ENCODE peak calls at places on chromosomes 5 and 9, in nine cellular contexts. E, W, T, Y, V, Q, P, X and J are unnamed samples.

GRCh38 chr9:137434498-137435380 is 6.4 kb downstream of the ENTPD8 start:
- DNase-seq in E (no peak), W (no peak), T (no peak), Y (peak; percentile 51), V (no peak), Q (no peak), P (no peak), X (no peak), J (no peak)

GRCh38 chr5:170451764-170452365 is 52.0 kb upstream of the KCNIP1 start:
- DNase-seq in E (peak; percentile 78), W (no peak), T (peak; percentile 61), Y (no peak), V (no peak), Q (peak; percentile 93), P (peak; percentile 49), X (no peak), J (no peak)

GRCh38 chr9:133137451-133138231 is 16.6 kb upstream of the RALGDS start:
- DNase-seq in E (no peak), W (peak; percentile 67), T (no peak), Y (peak; percentile 89), V (no peak), Q (no peak), P (no peak), X (peak; percentile 89), J (no peak)

GRCh38 chr5:179762079-179762780 is 29.6 kb downstream of the MAML1 start:
- DNase-seq in E (no peak), W (no peak), T (peak; percentile 73), Y (peak; percentile 48), V (no peak), Q (peak; percentile 23), P (no peak), X (no peak), J (no peak)

GRCh38 chr9:121671612-121672155 is 20.2 kb downstream of the DAB2IP start:
- DNase-seq in E (peak; percentile 83), W (no peak), T (peak; percentile 79), Y (no peak), V (no peak), Q (peak; percentile 93), P (peak; percentile 73), X (no peak), J (no peak)

GRCh38 chr9:131875828-131876485 is 136.1 kb upstream of the RAPGEF1 start:
- DNase-seq in E (no peak), W (no peak), T (no peak), Y (no peak), V (no peak), Q (peak; percentile 71), P (peak; percentile 82), X (no peak), J (peak; percentile 16)

GRCh38 chr5:179232091-179232490 is 113.2 kb downstream of the ADAMTS2 start:
- DNase-seq in E (no peak), W (no peak), T (no peak), Y (no peak), V (no peak), Q (no peak), P (no peak), X (peak; percentile 15), J (no peak)

GRCh38 chr9:37966443-37967271 is 62.7 kb upstream of the SLC25A51 start:
- DNase-seq in E (no peak), W (no peak), T (no peak), Y (no peak), V (no peak), Q (peak; percentile 32), P (peak; percentile 38), X (peak; percentile 50), J (no peak)

GRCh38 chr5:159480849-159481248 is 150.6 kb upstream of the IL12B start:
- DNase-seq in E (no peak), W (no peak), T (no peak), Y (no peak), V (no peak), Q (no peak), P (no peak), X (no peak), J (no peak)

GRCh38 chr5:113166285-113166684 is 189.7 kb downstream of the DCP2 start:
- DNase-seq in E (peak; percentile 56), W (no peak), T (peak; percentile 89), Y (no peak), V (no peak), Q (peak; percentile 86), P (peak; percentile 76), X (no peak), J (no peak)

GRCh38 chr5:1208221-1208742 is 6.9 kb downstream of the SLC6A19 start:
- DNase-seq in E (no peak), W (peak; percentile 9), T (no peak), Y (no peak), V (no peak), Q (no peak), P (no peak), X (no peak), J (no peak)

GRCh38 chr9:117464941-117465616 is 50.2 kb upstream of the ASTN2 start:
- DNase-seq in E (no peak), W (no peak), T (no peak), Y (peak; percentile 56), V (no peak), Q (no peak), P (no peak), X (no peak), J (no peak)

GRCh38 chr5:74199436-74200210 is 440.9 kb downstream of the ENC1 start:
- DNase-seq in E (no peak), W (no peak), T (peak; percentile 22), Y (no peak), V (no peak), Q (peak; percentile 36), P (peak; percentile 76), X (no peak), J (no peak)

GRCh38 chr9:37839491-37840461 is 39.2 kb downstream of the DCAF10 start:
- DNase-seq in E (peak; percentile 72), W (no peak), T (peak; percentile 8), Y (no peak), V (no peak), Q (peak; percentile 12), P (peak; percentile 33), X (no peak), J (no peak)

GRCh38 chr5:13591621-13592020 is 352.9 kb downstream of the DNAH5 start:
- DNase-seq in E (peak; percentile 35), W (no peak), T (no peak), Y (no peak), V (no peak), Q (peak; percentile 78), P (peak; percentile 30), X (no peak), J (peak; percentile 66)

GRCh38 chr5:63125862-63126261 is 547.2 kb downstream of the LRRC70 start:
- DNase-seq in E (peak; percentile 73), W (no peak), T (peak; percentile 37), Y (no peak), V (no peak), Q (peak; percentile 80), P (peak; percentile 5), X (no peak), J (no peak)

GRCh38 chr9:127353882-127354281 is 43.1 kb upstream of the SLC2A8 start:
- DNase-seq in E (no peak), W (no peak), T (no peak), Y (no peak), V (no peak), Q (no peak), P (no peak), X (peak; percentile 6), J (no peak)

GRCh38 chr9:130159057-130159456 is 13.1 kb upstream of the NCS1 start:
- DNase-seq in E (no peak), W (no peak), T (no peak), Y (no peak), V (no peak), Q (no peak), P (no peak), X (no peak), J (no peak)

GRCh38 chr5:37831821-37832524 is 7.9 kb downstream of the GDNF start:
- DNase-seq in E (no peak), W (no peak), T (no peak), Y (no peak), V (no peak), Q (no peak), P (peak; percentile 45), X (no peak), J (no peak)

GRCh38 chr5:172097356-172097755 is 90.7 kb downstream of the STK10 start:
- DNase-seq in E (peak; percentile 38), W (no peak), T (peak; percentile 69), Y (no peak), V (no peak), Q (no peak), P (peak; percentile 55), X (no peak), J (no peak)
- TF ChIP-seq CTCF in E (no peak), W (no peak), T (no peak), Y (no peak), V (no peak), Q (no peak), P (no peak), X (no peak), J (no peak)

GRCh38 chr5:151881626-151882225 is 42.9 kb downstream of the GLRA1 start:
- DNase-seq in E (no peak), W (no peak), T (no peak), Y (no peak), V (no peak), Q (no peak), P (no peak), X (no peak), J (no peak)

GRCh38 chr5:151885138-151885908 is 39.3 kb downstream of the GLRA1 start:
- DNase-seq in E (no peak), W (no peak), T (no peak), Y (no peak), V (no peak), Q (no peak), P (no peak), X (no peak), J (no peak)

GRCh38 chr5:151890299-151890698 is 34.4 kb downstream of the GLRA1 start:
- DNase-seq in E (no peak), W (no peak), T (no peak), Y (no peak), V (no peak), Q (no peak), P (no peak), X (no peak), J (no peak)

GRCh38 chr5:151889614-151890013 is 35.0 kb downstream of the GLRA1 start:
- DNase-seq in E (no peak), W (no peak), T (no peak), Y (no peak), V (no peak), Q (no peak), P (no peak), X (no peak), J (no peak)

GRCh38 chr5:151886741-151887261 is 37.9 kb downstream of the GLRA1 start:
- DNase-seq in E (no peak), W (no peak), T (no peak), Y (no peak), V (no peak), Q (peak; percentile 7), P (peak; percentile 7), X (no peak), J (no peak)
- H3K4me3 ChIP-seq in E (no peak overlapping the region), W (no peak overlapping the region), T (no peak overlapping the region), Y (no peak overlapping the region), V (no peak overlapping the region), Q (no peak overlapping the region), P (no peak overlapping the region), X (no peak overlapping the region), J (no peak overlapping the region)

GRCh38 chr5:25006734-25007133 is 362.0 kb upstream of the CDH10 start:
- DNase-seq in E (peak; percentile 1), W (no peak), T (peak; percentile 0), Y (no peak), V (no peak), Q (no peak), P (peak; percentile 1), X (no peak), J (no peak)
- TF ChIP-seq CTCF in E (no peak), W (no peak), T (no peak), Y (no peak), V (no peak), Q (no peak), P (peak; percentile 5), X (no peak), J (no peak)

GRCh38 chr5:68224561-68225187 is 9.1 kb downstream of the PIK3R1 start:
- DNase-seq in E (peak; percentile 59), W (no peak), T (peak; percentile 49), Y (no peak), V (no peak), Q (peak; percentile 80), P (peak; percentile 78), X (no peak), J (no peak)
- H3K4me3 ChIP-seq in E (no peak overlapping the region), W (no peak overlapping the region), T (no peak overlapping the region), Y (peak overlapping the region; percentile 21), V (no peak overlapping the region), Q (no peak overlapping the region), P (no peak overlapping the region), X (no peak overlapping the region), J (no peak overlapping the region)